ENCODE peak calls at places on chromosomes 3 and 15, in five cellular contexts. One of them, this sample, is unnamed.

GRCh38 chr3:28951773-28952556 is 328.9 kb upstream of the RBMS3 start:
- DNase-seq in cardiac muscle cell: no peak
- DNase-seq in left ventricle myocardium inferior: no peak
- DNase-seq in MM.1S: no peak
- DNase-seq in PC-3: peak
- DNase-seq in this sample: no peak

GRCh38 chr3:17874630-17875029 is 132.2 kb upstream of the TBC1D5 start:
- DNase-seq in cardiac muscle cell: no peak
- DNase-seq in left ventricle myocardium inferior: no peak
- DNase-seq in MM.1S: no peak
- DNase-seq in PC-3: no peak
- DNase-seq in this sample: no peak

GRCh38 chr3:77038468-77038927 is 1.4 kb upstream of the ROBO2 start:
- DNase-seq in cardiac muscle cell: peak
- DNase-seq in left ventricle myocardium inferior: peak
- DNase-seq in MM.1S: peak
- DNase-seq in PC-3: peak
- DNase-seq in this sample: peak

GRCh38 chr3:187243933-187244564 is 46.8 kb downstream of the RTP1 start:
- DNase-seq in cardiac muscle cell: no peak
- DNase-seq in left ventricle myocardium inferior: no peak
- DNase-seq in MM.1S: no peak
- DNase-seq in PC-3: peak
- DNase-seq in this sample: no peak

GRCh38 chr15:68767833-68768232 is 52.9 kb downstream of the ANP32A start:
- DNase-seq in cardiac muscle cell: no peak
- DNase-seq in left ventricle myocardium inferior: no peak
- DNase-seq in MM.1S: no peak
- DNase-seq in PC-3: no peak
- DNase-seq in this sample: no peak

GRCh38 chr3:115876860-115877646 is 253.7 kb downstream of the GAP43 start:
- DNase-seq in cardiac muscle cell: no peak
- DNase-seq in left ventricle myocardium inferior: no peak
- DNase-seq in MM.1S: no peak
- DNase-seq in PC-3: peak
- DNase-seq in this sample: no peak

GRCh38 chr3:7307410-7307809 is 446.5 kb downstream of the GRM7 start:
- DNase-seq in cardiac muscle cell: no peak
- DNase-seq in left ventricle myocardium inferior: no peak
- DNase-seq in MM.1S: no peak
- DNase-seq in PC-3: no peak
- DNase-seq in this sample: no peak

GRCh38 chr3:141371882-141372281 is 3.6 kb downstream of the ZBTB38 start:
- DNase-seq in cardiac muscle cell: no peak
- DNase-seq in left ventricle myocardium inferior: no peak
- DNase-seq in MM.1S: peak
- DNase-seq in PC-3: no peak
- DNase-seq in this sample: no peak

GRCh38 chr3:147407107-147407494 is 758 bp upstream of the ZIC4 start:
- DNase-seq in cardiac muscle cell: no peak
- DNase-seq in left ventricle myocardium inferior: no peak
- DNase-seq in MM.1S: peak
- DNase-seq in PC-3: no peak
- DNase-seq in this sample: no peak

GRCh38 chr3:134753999-134754742 is 40.9 kb upstream of the EPHB1 start:
- DNase-seq in cardiac muscle cell: no peak
- DNase-seq in left ventricle myocardium inferior: no peak
- DNase-seq in MM.1S: no peak
- DNase-seq in PC-3: no peak
- DNase-seq in this sample: no peak

GRCh38 chr3:191379473-191379872 is 49.1 kb upstream of the UTS2B start:
- DNase-seq in cardiac muscle cell: no peak
- DNase-seq in left ventricle myocardium inferior: no peak
- DNase-seq in MM.1S: peak
- DNase-seq in PC-3: no peak
- DNase-seq in this sample: no peak

GRCh38 chr3:131083190-131083863 is 56.6 kb downstream of the NEK11 start:
- DNase-seq in cardiac muscle cell: peak
- DNase-seq in left ventricle myocardium inferior: peak
- DNase-seq in MM.1S: peak
- DNase-seq in PC-3: no peak
- DNase-seq in this sample: no peak

GRCh38 chr15:29747837-29748417 is 74.3 kb downstream of the TJP1 start:
- DNase-seq in cardiac muscle cell: no peak
- DNase-seq in left ventricle myocardium inferior: no peak
- DNase-seq in MM.1S: peak
- DNase-seq in PC-3: peak
- DNase-seq in this sample: no peak

GRCh38 chr15:70030851-70031645 is 66.7 kb downstream of the TLE3 start:
- DNase-seq in cardiac muscle cell: no peak
- DNase-seq in left ventricle myocardium inferior: no peak
- DNase-seq in MM.1S: no peak
- DNase-seq in PC-3: no peak
- DNase-seq in this sample: no peak

GRCh38 chr15:51623386-51623938 is 891 bp upstream of the DMXL2 start:
- DNase-seq in cardiac muscle cell: no peak
- DNase-seq in left ventricle myocardium inferior: no peak
- DNase-seq in MM.1S: no peak
- DNase-seq in PC-3: peak
- DNase-seq in this sample: no peak

GRCh38 chr15:45489690-45490238 is 32.8 kb downstream of the SLC30A4 start:
- DNase-seq in cardiac muscle cell: no peak
- DNase-seq in left ventricle myocardium inferior: no peak
- DNase-seq in MM.1S: no peak
- DNase-seq in PC-3: no peak
- DNase-seq in this sample: no peak

GRCh38 chr3:71703796-71704195 is 21.4 kb downstream of the EIF4E3 start:
- DNase-seq in cardiac muscle cell: no peak
- DNase-seq in left ventricle myocardium inferior: no peak
- DNase-seq in MM.1S: no peak
- DNase-seq in PC-3: no peak
- DNase-seq in this sample: no peak

GRCh38 chr15:85128636-85129035 is 147.0 kb downstream of the PDE8A start:
- DNase-seq in cardiac muscle cell: no peak
- DNase-seq in left ventricle myocardium inferior: no peak
- DNase-seq in MM.1S: no peak
- DNase-seq in PC-3: no peak
- DNase-seq in this sample: no peak

GRCh38 chr3:183699238-183699947 is 1.8 kb downstream of the YEATS2 start:
- DNase-seq in cardiac muscle cell: no peak
- DNase-seq in left ventricle myocardium inferior: no peak
- DNase-seq in MM.1S: no peak
- DNase-seq in PC-3: no peak
- DNase-seq in this sample: no peak

GRCh38 chr15:58340176-58340575 is 91.6 kb upstream of the LIPC start:
- DNase-seq in cardiac muscle cell: no peak
- DNase-seq in left ventricle myocardium inferior: no peak
- DNase-seq in MM.1S: no peak
- DNase-seq in PC-3: peak
- DNase-seq in this sample: no peak

GRCh38 chr3:127053979-127054378 is 71.1 kb downstream of the PLXNA1 start:
- DNase-seq in cardiac muscle cell: no peak
- DNase-seq in left ventricle myocardium inferior: no peak
- DNase-seq in MM.1S: no peak
- DNase-seq in PC-3: no peak
- DNase-seq in this sample: no peak

GRCh38 chr3:70774641-70775040 is 462.2 kb upstream of the MDFIC2 start:
- DNase-seq in cardiac muscle cell: no peak
- DNase-seq in left ventricle myocardium inferior: no peak
- DNase-seq in MM.1S: no peak
- DNase-seq in PC-3: no peak
- DNase-seq in this sample: no peak

GRCh38 chr3:69273895-69274294 is 112.0 kb downstream of the FRMD4B start:
- DNase-seq in cardiac muscle cell: no peak
- DNase-seq in left ventricle myocardium inferior: no peak
- DNase-seq in MM.1S: no peak
- DNase-seq in PC-3: no peak
- DNase-seq in this sample: no peak

GRCh38 chr3:175238848-175239247 is 379.7 kb downstream of the NAALADL2 start:
- DNase-seq in cardiac muscle cell: peak
- DNase-seq in left ventricle myocardium inferior: no peak
- DNase-seq in MM.1S: no peak
- DNase-seq in PC-3: no peak
- DNase-seq in this sample: no peak

GRCh38 chr3:169362872-169363271 is 300.6 kb downstream of the MECOM start:
- DNase-seq in cardiac muscle cell: no peak
- DNase-seq in left ventricle myocardium inferior: no peak
- DNase-seq in MM.1S: no peak
- DNase-seq in PC-3: peak
- DNase-seq in this sample: no peak
- H3K27ac ChIP-seq in cardiac muscle cell: no peak
- H3K27ac ChIP-seq in left ventricle myocardium inferior: no peak
- H3K27ac ChIP-seq in MM.1S: no peak
- H3K27ac ChIP-seq in PC-3: no peak
- H3K27ac ChIP-seq in this sample: no peak

DNA sequence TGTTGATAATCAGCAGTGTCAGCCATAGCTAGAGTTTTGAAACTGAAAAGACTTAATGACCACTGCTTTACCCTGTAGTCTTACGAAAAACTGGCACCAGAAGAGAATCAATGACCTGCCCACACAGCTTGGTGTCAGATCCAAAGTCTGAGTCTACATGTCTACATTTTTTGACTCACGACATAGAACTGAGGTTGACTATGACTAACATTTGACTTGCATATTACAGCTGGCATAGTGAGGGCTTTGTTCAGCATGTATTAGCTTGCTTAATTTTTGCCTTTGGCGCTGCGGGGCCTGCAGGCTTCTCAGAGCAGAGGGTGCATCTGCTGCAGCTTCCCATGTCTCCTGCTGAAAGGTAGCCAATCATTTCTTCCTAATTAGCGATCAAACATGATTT is 167.0 kb downstream of the EBLN2 start:
- DNase-seq in cardiac muscle cell: no peak
- DNase-seq in left ventricle myocardium inferior: no peak
- DNase-seq in MM.1S: no peak
- DNase-seq in PC-3: no peak
- DNase-seq in this sample: no peak
- H3K27ac ChIP-seq in cardiac muscle cell: no peak
- H3K27ac ChIP-seq in left ventricle myocardium inferior: no peak
- H3K27ac ChIP-seq in MM.1S: no peak
- H3K27ac ChIP-seq in PC-3: no peak
- H3K27ac ChIP-seq in this sample: no peak

GRCh38 chr3:157948605-157949383 is 157.4 kb downstream of the SHOX2 start:
- DNase-seq in cardiac muscle cell: no peak
- DNase-seq in left ventricle myocardium inferior: no peak
- DNase-seq in MM.1S: peak
- DNase-seq in PC-3: no peak
- DNase-seq in this sample: no peak
- H3K27ac ChIP-seq in cardiac muscle cell: no peak
- H3K27ac ChIP-seq in left ventricle myocardium inferior: no peak
- H3K27ac ChIP-seq in MM.1S: peak
- H3K27ac ChIP-seq in PC-3: no peak
- H3K27ac ChIP-seq in this sample: no peak

GRCh38 chr3:156539802-156540201 is 15.1 kb downstream of the SSR3 start:
- DNase-seq in cardiac muscle cell: no peak
- DNase-seq in left ventricle myocardium inferior: no peak
- DNase-seq in MM.1S: no peak
- DNase-seq in PC-3: no peak
- DNase-seq in this sample: no peak
- H3K27ac ChIP-seq in cardiac muscle cell: no peak
- H3K27ac ChIP-seq in left ventricle myocardium inferior: peak
- H3K27ac ChIP-seq in MM.1S: no peak
- H3K27ac ChIP-seq in PC-3: no peak
- H3K27ac ChIP-seq in this sample: no peak

GRCh38 chr15:73902121-73903020 is 23.9 kb upstream of the LOXL1 start:
- DNase-seq in cardiac muscle cell: no peak
- DNase-seq in left ventricle myocardium inferior: no peak
- DNase-seq in MM.1S: no peak
- DNase-seq in PC-3: no peak
- DNase-seq in this sample: no peak

GRCh38 chr15:73907018-73907394 is 19.3 kb upstream of the LOXL1 start:
- DNase-seq in cardiac muscle cell: peak
- DNase-seq in left ventricle myocardium inferior: no peak
- DNase-seq in MM.1S: no peak
- DNase-seq in PC-3: no peak
- DNase-seq in this sample: no peak

GRCh38 chr15:73906346-73907017 is 19.8 kb upstream of the LOXL1 start:
- DNase-seq in cardiac muscle cell: no peak
- DNase-seq in left ventricle myocardium inferior: no peak
- DNase-seq in MM.1S: no peak
- DNase-seq in PC-3: no peak
- DNase-seq in this sample: no peak

GRCh38 chr15:73905224-73905827 is 20.9 kb upstream of the LOXL1 start:
- DNase-seq in cardiac muscle cell: no peak
- DNase-seq in left ventricle myocardium inferior: no peak
- DNase-seq in MM.1S: no peak
- DNase-seq in PC-3: no peak
- DNase-seq in this sample: no peak

DNA sequence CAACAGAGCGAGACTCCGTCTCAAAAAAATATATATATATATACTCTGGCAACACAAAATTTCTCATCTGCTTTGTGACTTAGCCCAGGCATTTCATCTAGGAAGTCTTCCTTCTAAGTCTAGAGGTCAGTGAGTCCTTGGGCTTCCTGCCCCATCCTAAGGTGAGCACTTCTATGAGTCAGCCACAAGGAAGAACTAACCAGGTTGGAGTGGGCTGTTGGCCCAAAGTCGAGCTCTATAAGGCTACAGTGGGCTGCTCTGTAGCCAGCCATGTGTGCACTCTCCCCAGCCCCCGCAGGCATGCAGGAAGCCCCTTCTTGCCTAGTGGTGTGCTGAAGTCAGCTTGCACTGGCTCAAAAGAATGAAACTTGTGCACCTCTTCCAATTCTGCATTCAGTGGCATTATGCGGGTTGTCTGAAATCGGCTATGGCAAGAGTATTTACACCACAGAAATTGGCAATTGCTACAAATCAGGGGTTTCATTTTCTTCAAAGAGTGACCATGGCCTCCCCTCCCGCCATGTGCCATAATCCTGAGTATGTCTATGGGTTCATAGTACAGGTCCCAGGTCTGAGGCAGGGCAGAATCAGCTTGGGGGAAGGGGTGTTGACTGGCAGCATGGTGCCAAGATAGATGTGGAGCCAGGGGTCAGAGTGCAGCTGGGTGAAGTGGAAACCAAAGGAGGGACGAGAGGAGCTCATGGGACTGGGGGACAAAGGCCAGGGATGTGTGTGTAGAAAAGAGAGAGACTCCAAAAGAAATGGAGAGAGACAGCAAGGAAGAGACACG is 22.0 kb upstream of the LOXL1 start:
- DNase-seq in cardiac muscle cell: no peak
- DNase-seq in left ventricle myocardium inferior: no peak
- DNase-seq in MM.1S: no peak
- DNase-seq in PC-3: no peak
- DNase-seq in this sample: no peak
- H3K27ac ChIP-seq in cardiac muscle cell: no peak
- H3K27ac ChIP-seq in left ventricle myocardium inferior: no peak
- H3K27ac ChIP-seq in MM.1S: no peak
- H3K27ac ChIP-seq in PC-3: no peak
- H3K27ac ChIP-seq in this sample: no peak

GRCh38 chr3:4829031-4829394 is 150.2 kb upstream of the BHLHE40 start:
- DNase-seq in cardiac muscle cell: no peak
- DNase-seq in left ventricle myocardium inferior: no peak
- DNase-seq in MM.1S: no peak
- DNase-seq in PC-3: peak
- DNase-seq in this sample: no peak
- H3K27ac ChIP-seq in cardiac muscle cell: no peak
- H3K27ac ChIP-seq in left ventricle myocardium inferior: peak
- H3K27ac ChIP-seq in MM.1S: no peak
- H3K27ac ChIP-seq in PC-3: peak
- H3K27ac ChIP-seq in this sample: no peak

This sample was measured in breast epithelium.